ENCODE peak calls at places on chromosomes 5 and 9, in four cellular contexts. One of them, this sample, is unnamed.

GRCh38 chr5:149211566-149211965 is 60.1 kb upstream of the AFAP1L1 start:
- DNase-seq in T-helper 1 cell: no peak
- DNase-seq in neural crest cell: no peak
- DNase-seq in AG20443: peak; percentile 45
- DNase-seq in this sample: no peak

GRCh38 chr5:151072234-151073025 is 8.4 kb downstream of the TNIP1 start:
- DNase-seq in T-helper 1 cell: no peak
- DNase-seq in neural crest cell: no peak
- DNase-seq in AG20443: no peak
- DNase-seq in this sample: no peak

GRCh38 chr9:126504086-126504976 is 109.4 kb upstream of the LMX1B start:
- DNase-seq in T-helper 1 cell: no peak
- DNase-seq in neural crest cell: no peak
- DNase-seq in AG20443: no peak
- DNase-seq in this sample: no peak

GRCh38 chr9:33233659-33234335 is 6.2 kb upstream of the SPINK4 start:
- DNase-seq in T-helper 1 cell: no peak
- DNase-seq in neural crest cell: no peak
- DNase-seq in AG20443: peak; percentile 82
- DNase-seq in this sample: no peak

GRCh38 chr5:91128604-91129003 is 254.5 kb downstream of the ARRDC3 start:
- DNase-seq in T-helper 1 cell: no peak
- DNase-seq in neural crest cell: no peak
- DNase-seq in AG20443: no peak
- DNase-seq in this sample: no peak

GRCh38 chr5:180792965-180793287 is 9.7 kb downstream of the MGAT1 start:
- DNase-seq in T-helper 1 cell: no peak
- DNase-seq in neural crest cell: no peak
- DNase-seq in AG20443: no peak
- DNase-seq in this sample: no peak

GRCh38 chr5:143442398-143442797 is 38.9 kb upstream of the NR3C1 start:
- DNase-seq in T-helper 1 cell: no peak
- DNase-seq in neural crest cell: no peak
- DNase-seq in AG20443: peak; percentile 63
- DNase-seq in this sample: no peak

GRCh38 chr5:74289238-74289637 is 351.3 kb downstream of the ENC1 start:
- DNase-seq in T-helper 1 cell: no peak
- DNase-seq in neural crest cell: no peak
- DNase-seq in AG20443: no peak
- DNase-seq in this sample: no peak

GRCh38 chr9:36046923-36047322 is 10.2 kb downstream of the RECK start:
- DNase-seq in T-helper 1 cell: no peak
- DNase-seq in neural crest cell: no peak
- DNase-seq in AG20443: no peak
- DNase-seq in this sample: no peak

GRCh38 chr5:173712609-173713176 is 96.2 kb upstream of the BOD1 start:
- DNase-seq in T-helper 1 cell: no peak
- DNase-seq in neural crest cell: no peak
- DNase-seq in AG20443: no peak
- DNase-seq in this sample: no peak

GRCh38 chr9:89145086-89145485 is 33.5 kb downstream of the SHC3 start:
- DNase-seq in T-helper 1 cell: no peak
- DNase-seq in neural crest cell: no peak
- DNase-seq in AG20443: no peak
- DNase-seq in this sample: no peak

GRCh38 chr5:179191506-179192184 is 131.5 kb downstream of the ZNF354C start:
- DNase-seq in T-helper 1 cell: no peak
- DNase-seq in neural crest cell: no peak
- DNase-seq in AG20443: no peak
- DNase-seq in this sample: no peak

GRCh38 chr9:69637801-69638200 is 34.4 kb downstream of the APBA1 start:
- DNase-seq in T-helper 1 cell: no peak
- DNase-seq in neural crest cell: no peak
- DNase-seq in AG20443: peak; percentile 69
- DNase-seq in this sample: no peak

GRCh38 chr5:5221731-5222130 is 81.6 kb downstream of the ADAMTS16 start:
- DNase-seq in T-helper 1 cell: no peak
- DNase-seq in neural crest cell: no peak
- DNase-seq in AG20443: no peak
- DNase-seq in this sample: no peak

GRCh38 chr5:124755565-124755964 is 9.1 kb upstream of the ZNF608 start:
- DNase-seq in T-helper 1 cell: no peak
- DNase-seq in neural crest cell: no peak
- DNase-seq in AG20443: peak; percentile 55
- DNase-seq in this sample: no peak

GRCh38 chr5:11062379-11062778 is 301.3 kb upstream of the DAP start:
- DNase-seq in T-helper 1 cell: no peak
- DNase-seq in neural crest cell: no peak
- DNase-seq in AG20443: no peak
- DNase-seq in this sample: no peak

GRCh38 chr5:63255609-63256008 is 677.0 kb downstream of the LRRC70 start:
- DNase-seq in T-helper 1 cell: no peak
- DNase-seq in neural crest cell: no peak
- DNase-seq in AG20443: no peak
- DNase-seq in this sample: no peak

GRCh38 chr9:132008184-132008781 is 71.4 kb downstream of the MED27 start:
- DNase-seq in T-helper 1 cell: no peak
- DNase-seq in neural crest cell: no peak
- DNase-seq in AG20443: peak; percentile 30
- DNase-seq in this sample: no peak

GRCh38 chr9:134643306-134643705 is 1.7 kb downstream of the COL5A1 start:
- DNase-seq in T-helper 1 cell: no peak
- DNase-seq in neural crest cell: no peak
- DNase-seq in AG20443: peak; percentile 64
- DNase-seq in this sample: no peak

GRCh38 chr5:68285857-68286611 is 70.5 kb downstream of the PIK3R1 start:
- DNase-seq in T-helper 1 cell: no peak
- DNase-seq in neural crest cell: no peak
- DNase-seq in AG20443: peak; percentile 30
- DNase-seq in this sample: no peak

GRCh38 chr5:135239461-135240282 is 159.4 kb downstream of the MACROH2A1 start:
- DNase-seq in T-helper 1 cell: no peak
- DNase-seq in neural crest cell: no peak
- DNase-seq in AG20443: no peak
- DNase-seq in this sample: no peak

GRCh38 chr5:92979716-92980115 is 601.3 kb downstream of the NR2F1-AS1 start:
- DNase-seq in T-helper 1 cell: no peak
- DNase-seq in neural crest cell: peak; percentile 50
- DNase-seq in AG20443: no peak
- DNase-seq in this sample: no peak

GRCh38 chr5:76626738-76627137 is 3.5 kb upstream of the F2RL2 start:
- DNase-seq in T-helper 1 cell: no peak
- DNase-seq in neural crest cell: no peak
- DNase-seq in AG20443: no peak
- DNase-seq in this sample: no peak

GRCh38 chr9:69758981-69759477 is 782 bp downstream of the PTAR1 start:
- DNase-seq in T-helper 1 cell: no peak
- DNase-seq in neural crest cell: no peak
- DNase-seq in AG20443: no peak
- DNase-seq in this sample: no peak

GRCh38 chr9:89592963-89593775 is 11.6 kb upstream of the GADD45G start:
- DNase-seq in T-helper 1 cell: no peak
- DNase-seq in neural crest cell: peak; percentile 32
- DNase-seq in AG20443: no peak
- DNase-seq in this sample: no peak

GRCh38 chr5:61200582-61201155 is 38.4 kb upstream of the SMIM15 start:
- DNase-seq in T-helper 1 cell: no peak
- DNase-seq in neural crest cell: no peak
- DNase-seq in AG20443: no peak
- DNase-seq in this sample: no peak